ENCODE peak calls at places on chromosomes 12 and 14, in eight cellular contexts. One of them, this sample, is unnamed.

GRCh38 chr12:84313326-84313675 is 599.3 kb downstream of the SLC6A15 start:
- DNase-seq in Panc1: no peak
- DNase-seq in Caco-2: no peak
- DNase-seq in mesendoderm: no peak
- DNase-seq in suprapubic skin: no peak
- DNase-seq in ascending aorta: no peak
- DNase-seq in IMR-90: no peak
- DNase-seq in cardiac muscle cell: no peak
- DNase-seq in this sample: no peak

GRCh38 chr12:6829532-6830220 is 1.5 kb downstream of the P3H3 start:
- DNase-seq in Panc1: no peak
- DNase-seq in Caco-2: no peak
- DNase-seq in mesendoderm: no peak
- DNase-seq in suprapubic skin: no peak
- DNase-seq in ascending aorta: no peak
- DNase-seq in IMR-90: peak; percentile 43
- DNase-seq in cardiac muscle cell: peak; percentile 54
- DNase-seq in this sample: peak; percentile 72

GRCh38 chr12:19546027-19546426 is 106.7 kb downstream of the AEBP2 start:
- DNase-seq in Panc1: no peak
- DNase-seq in Caco-2: no peak
- DNase-seq in mesendoderm: no peak
- DNase-seq in suprapubic skin: no peak
- DNase-seq in ascending aorta: no peak
- DNase-seq in IMR-90: no peak
- DNase-seq in cardiac muscle cell: peak; percentile 4
- DNase-seq in this sample: peak; percentile 71

GRCh38 chr14:103296007-103296406 is 38.0 kb upstream of the EIF5 start:
- DNase-seq in Panc1: no peak
- DNase-seq in Caco-2: no peak
- DNase-seq in mesendoderm: no peak
- DNase-seq in suprapubic skin: no peak
- DNase-seq in ascending aorta: no peak
- DNase-seq in IMR-90: peak; percentile 75
- DNase-seq in cardiac muscle cell: peak; percentile 62
- DNase-seq in this sample: peak; percentile 23

GRCh38 chr12:95412826-95413311 is 61.1 kb upstream of the METAP2 start:
- DNase-seq in Panc1: no peak
- DNase-seq in Caco-2: no peak
- DNase-seq in mesendoderm: no peak
- DNase-seq in suprapubic skin: peak; percentile 31
- DNase-seq in ascending aorta: no peak
- DNase-seq in IMR-90: peak; percentile 98
- DNase-seq in cardiac muscle cell: no peak
- DNase-seq in this sample: no peak

GRCh38 chr12:26017484-26018211 is 59.2 kb downstream of the RASSF8 start:
- DNase-seq in Panc1: peak; percentile 67
- DNase-seq in Caco-2: peak; percentile 52
- DNase-seq in mesendoderm: peak; percentile 88
- DNase-seq in suprapubic skin: no peak
- DNase-seq in ascending aorta: no peak
- DNase-seq in IMR-90: peak; percentile 36
- DNase-seq in cardiac muscle cell: peak; percentile 58
- DNase-seq in this sample: peak; percentile 69

GRCh38 chr12:64102339-64102738 is 119.8 kb downstream of the KICS2 start:
- DNase-seq in Panc1: no peak
- DNase-seq in Caco-2: no peak
- DNase-seq in mesendoderm: no peak
- DNase-seq in suprapubic skin: no peak
- DNase-seq in ascending aorta: no peak
- DNase-seq in IMR-90: no peak
- DNase-seq in cardiac muscle cell: no peak
- DNase-seq in this sample: no peak

GRCh38 chr12:47236109-47236714 is 156.5 kb upstream of the AMIGO2 start:
- DNase-seq in Panc1: no peak
- DNase-seq in Caco-2: no peak
- DNase-seq in mesendoderm: no peak
- DNase-seq in suprapubic skin: no peak
- DNase-seq in ascending aorta: no peak
- DNase-seq in IMR-90: peak; percentile 88
- DNase-seq in cardiac muscle cell: no peak
- DNase-seq in this sample: no peak

GRCh38 chr12:81257952-81258551 is 180.2 kb downstream of the ACSS3 start:
- DNase-seq in Panc1: no peak
- DNase-seq in Caco-2: no peak
- DNase-seq in mesendoderm: peak; percentile 70
- DNase-seq in suprapubic skin: no peak
- DNase-seq in ascending aorta: no peak
- DNase-seq in IMR-90: peak; percentile 47
- DNase-seq in cardiac muscle cell: peak; percentile 32
- DNase-seq in this sample: peak; percentile 66

GRCh38 chr12:93616584-93617101 is 44.2 kb downstream of the SOCS2 start:
- DNase-seq in Panc1: no peak
- DNase-seq in Caco-2: no peak
- DNase-seq in mesendoderm: peak; percentile 75
- DNase-seq in suprapubic skin: no peak
- DNase-seq in ascending aorta: no peak
- DNase-seq in IMR-90: peak; percentile 81
- DNase-seq in cardiac muscle cell: no peak
- DNase-seq in this sample: no peak

GRCh38 chr14:103880334-103880985 is 33.1 kb upstream of the PPP1R13B start:
- DNase-seq in Panc1: no peak
- DNase-seq in Caco-2: no peak
- DNase-seq in mesendoderm: no peak
- DNase-seq in suprapubic skin: peak; percentile 92
- DNase-seq in ascending aorta: peak; percentile 18
- DNase-seq in IMR-90: peak; percentile 51
- DNase-seq in cardiac muscle cell: no peak
- DNase-seq in this sample: peak; percentile 43

GRCh38 chr14:74952697-74953484 is 2.5 kb downstream of the PGF start:
- DNase-seq in Panc1: no peak
- DNase-seq in Caco-2: no peak
- DNase-seq in mesendoderm: no peak
- DNase-seq in suprapubic skin: no peak
- DNase-seq in ascending aorta: no peak
- DNase-seq in IMR-90: no peak
- DNase-seq in cardiac muscle cell: no peak
- DNase-seq in this sample: no peak

GRCh38 chr12:7162691-7163114 is 26.8 kb upstream of the PEX5 start:
- DNase-seq in Panc1: no peak
- DNase-seq in Caco-2: peak; percentile 79
- DNase-seq in mesendoderm: peak; percentile 79
- DNase-seq in suprapubic skin: no peak
- DNase-seq in ascending aorta: no peak
- DNase-seq in IMR-90: no peak
- DNase-seq in cardiac muscle cell: peak; percentile 65
- DNase-seq in this sample: no peak

GRCh38 chr12:95943231-95943842 is at the start of gene AMDHD1:
- DNase-seq in Panc1: no peak
- DNase-seq in Caco-2: peak; percentile 52
- DNase-seq in mesendoderm: peak; percentile 75
- DNase-seq in suprapubic skin: no peak
- DNase-seq in ascending aorta: no peak
- DNase-seq in IMR-90: peak; percentile 39
- DNase-seq in cardiac muscle cell: peak; percentile 82
- DNase-seq in this sample: peak; percentile 59

GRCh38 chr14:81235096-81235495 is 14.3 kb upstream of the GTF2A1 start:
- DNase-seq in Panc1: no peak
- DNase-seq in Caco-2: no peak
- DNase-seq in mesendoderm: no peak
- DNase-seq in suprapubic skin: no peak
- DNase-seq in ascending aorta: no peak
- DNase-seq in IMR-90: no peak
- DNase-seq in cardiac muscle cell: no peak
- DNase-seq in this sample: no peak

GRCh38 chr12:67182551-67182950 is 86.6 kb upstream of the CAND1 start:
- DNase-seq in Panc1: no peak
- DNase-seq in Caco-2: no peak
- DNase-seq in mesendoderm: no peak
- DNase-seq in suprapubic skin: no peak
- DNase-seq in ascending aorta: no peak
- DNase-seq in IMR-90: no peak
- DNase-seq in cardiac muscle cell: no peak
- DNase-seq in this sample: no peak

DNA sequence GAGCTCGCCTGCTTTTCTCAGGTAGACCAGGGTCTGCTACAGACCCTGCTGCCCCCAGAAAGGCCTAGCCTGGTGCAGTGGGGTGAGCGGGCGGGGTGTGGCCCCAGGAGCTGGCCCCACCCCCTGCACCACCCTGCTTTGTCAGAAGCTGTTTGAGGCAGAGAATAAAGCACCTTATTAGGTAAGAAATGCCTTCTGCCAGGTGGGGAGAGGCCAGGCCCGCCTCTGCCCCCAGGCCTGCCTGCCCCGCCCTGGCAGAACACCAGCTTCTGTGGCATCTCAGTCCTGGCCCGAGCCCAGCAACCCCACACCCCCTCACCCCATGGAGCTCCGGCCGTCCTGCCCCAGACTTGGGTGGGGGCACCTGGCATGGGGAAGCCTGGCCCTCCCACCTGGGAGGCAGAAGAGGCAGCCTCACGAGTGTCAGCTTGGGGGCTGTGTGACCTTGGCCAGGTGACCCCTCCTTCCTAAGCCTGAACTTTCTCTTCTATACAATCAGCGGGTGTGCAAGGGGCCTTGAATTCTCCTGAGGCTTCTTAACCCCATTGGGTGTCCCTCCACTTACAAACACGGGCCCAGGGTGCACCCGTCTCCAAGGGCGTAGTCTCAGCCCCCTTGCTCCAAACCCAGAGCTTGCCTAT is 43.2 kb downstream of the KRT80 start:
- DNase-seq in Panc1: no peak
- DNase-seq in Caco-2: peak; percentile 65
- DNase-seq in mesendoderm: no peak
- DNase-seq in suprapubic skin: no peak
- DNase-seq in ascending aorta: no peak
- DNase-seq in IMR-90: no peak
- DNase-seq in cardiac muscle cell: no peak
- DNase-seq in this sample: no peak
- H3K4me1 ChIP-seq in Panc1: peaks cover 75% of the 10 kb centered on the region
- H3K4me1 ChIP-seq in Caco-2: peaks cover 54% of the 10 kb centered on the region
- H3K4me1 ChIP-seq in mesendoderm: peaks cover 2% of the 10 kb centered on the region
- H3K4me1 ChIP-seq in suprapubic skin: peaks cover 100% of the 10 kb centered on the region
- H3K4me1 ChIP-seq in ascending aorta: peaks cover 7% of the 10 kb centered on the region
- H3K4me1 ChIP-seq in IMR-90: peaks cover 43% of the 10 kb centered on the region
- H3K4me1 ChIP-seq in cardiac muscle cell: peaks cover 7% of the 10 kb centered on the region
- H3K4me1 ChIP-seq in this sample: peaks cover 25% of the 10 kb centered on the region

GRCh38 chr14:22747769-22748168 is 18.7 kb upstream of the OXA1L start:
- DNase-seq in Panc1: no peak
- DNase-seq in Caco-2: no peak
- DNase-seq in mesendoderm: no peak
- DNase-seq in suprapubic skin: no peak
- DNase-seq in ascending aorta: no peak
- DNase-seq in IMR-90: no peak
- DNase-seq in cardiac muscle cell: no peak
- DNase-seq in this sample: no peak

GRCh38 chr14:22748188-22748587 is 18.3 kb upstream of the OXA1L start:
- DNase-seq in Panc1: no peak
- DNase-seq in Caco-2: no peak
- DNase-seq in mesendoderm: no peak
- DNase-seq in suprapubic skin: no peak
- DNase-seq in ascending aorta: no peak
- DNase-seq in IMR-90: no peak
- DNase-seq in cardiac muscle cell: no peak
- DNase-seq in this sample: no peak

GRCh38 chr14:22748691-22749090 is 17.8 kb upstream of the OXA1L start:
- DNase-seq in Panc1: no peak
- DNase-seq in Caco-2: no peak
- DNase-seq in mesendoderm: no peak
- DNase-seq in suprapubic skin: no peak
- DNase-seq in ascending aorta: no peak
- DNase-seq in IMR-90: no peak
- DNase-seq in cardiac muscle cell: no peak
- DNase-seq in this sample: no peak

GRCh38 chr14:22752422-22752821 is 14.1 kb upstream of the OXA1L start:
- DNase-seq in Panc1: no peak
- DNase-seq in Caco-2: no peak
- DNase-seq in mesendoderm: peak; percentile 36
- DNase-seq in suprapubic skin: no peak
- DNase-seq in ascending aorta: no peak
- DNase-seq in IMR-90: no peak
- DNase-seq in cardiac muscle cell: no peak
- DNase-seq in this sample: no peak

GRCh38 chr14:22753586-22753985 is 12.9 kb upstream of the OXA1L start:
- DNase-seq in Panc1: no peak
- DNase-seq in Caco-2: no peak
- DNase-seq in mesendoderm: no peak
- DNase-seq in suprapubic skin: no peak
- DNase-seq in ascending aorta: no peak
- DNase-seq in IMR-90: no peak
- DNase-seq in cardiac muscle cell: no peak
- DNase-seq in this sample: no peak
- H3K4me1 ChIP-seq in Panc1: no peaks in the 10 kb centered on the region
- H3K4me1 ChIP-seq in Caco-2: peaks cover 19% of the 10 kb centered on the region
- H3K4me1 ChIP-seq in mesendoderm: no peaks in the 10 kb centered on the region
- H3K4me1 ChIP-seq in suprapubic skin: peaks cover 3% of the 10 kb centered on the region
- H3K4me1 ChIP-seq in ascending aorta: no peaks in the 10 kb centered on the region
- H3K4me1 ChIP-seq in IMR-90: no peaks in the 10 kb centered on the region
- H3K4me1 ChIP-seq in cardiac muscle cell: no peaks in the 10 kb centered on the region
- H3K4me1 ChIP-seq in this sample: no peaks in the 10 kb centered on the region

GRCh38 chr12:132496710-132497109 is 6.8 kb downstream of the FBRSL1 start:
- DNase-seq in Panc1: no peak
- DNase-seq in Caco-2: no peak
- DNase-seq in mesendoderm: no peak
- DNase-seq in suprapubic skin: no peak
- DNase-seq in ascending aorta: no peak
- DNase-seq in IMR-90: no peak
- DNase-seq in cardiac muscle cell: no peak
- DNase-seq in this sample: no peak

GRCh38 chr12:132494294-132495164 is 4.6 kb downstream of the FBRSL1 start:
- DNase-seq in Panc1: no peak
- DNase-seq in Caco-2: peak; percentile 88
- DNase-seq in mesendoderm: no peak
- DNase-seq in suprapubic skin: no peak
- DNase-seq in ascending aorta: no peak
- DNase-seq in IMR-90: no peak
- DNase-seq in cardiac muscle cell: no peak
- DNase-seq in this sample: no peak

GRCh38 chr12:132495165-132495544 is 5.2 kb downstream of the FBRSL1 start:
- DNase-seq in Panc1: no peak
- DNase-seq in Caco-2: no peak
- DNase-seq in mesendoderm: no peak
- DNase-seq in suprapubic skin: no peak
- DNase-seq in ascending aorta: no peak
- DNase-seq in IMR-90: no peak
- DNase-seq in cardiac muscle cell: no peak
- DNase-seq in this sample: no peak

GRCh38 chr12:132496270-132496669 is 6.3 kb downstream of the FBRSL1 start:
- DNase-seq in Panc1: no peak
- DNase-seq in Caco-2: no peak
- DNase-seq in mesendoderm: no peak
- DNase-seq in suprapubic skin: no peak
- DNase-seq in ascending aorta: no peak
- DNase-seq in IMR-90: no peak
- DNase-seq in cardiac muscle cell: no peak
- DNase-seq in this sample: no peak

GRCh38 chr12:132495629-132496207 is 5.8 kb downstream of the FBRSL1 start:
- DNase-seq in Panc1: no peak
- DNase-seq in Caco-2: no peak
- DNase-seq in mesendoderm: no peak
- DNase-seq in suprapubic skin: no peak
- DNase-seq in ascending aorta: no peak
- DNase-seq in IMR-90: no peak
- DNase-seq in cardiac muscle cell: no peak
- DNase-seq in this sample: no peak
- H3K4me1 ChIP-seq in Panc1: peaks cover 40% of the 10 kb centered on the region
- H3K4me1 ChIP-seq in Caco-2: peaks cover 49% of the 10 kb centered on the region
- H3K4me1 ChIP-seq in mesendoderm: peaks cover 2% of the 10 kb centered on the region
- H3K4me1 ChIP-seq in suprapubic skin: peaks cover 73% of the 10 kb centered on the region
- H3K4me1 ChIP-seq in ascending aorta: peaks cover 10% of the 10 kb centered on the region
- H3K4me1 ChIP-seq in IMR-90: peaks cover 13% of the 10 kb centered on the region
- H3K4me1 ChIP-seq in cardiac muscle cell: peaks cover 18% of the 10 kb centered on the region
- H3K4me1 ChIP-seq in this sample: peaks cover 11% of the 10 kb centered on the region

GRCh38 chr12:51181558-51181957 is 8.6 kb upstream of the TFCP2 start:
- DNase-seq in Panc1: no peak
- DNase-seq in Caco-2: no peak
- DNase-seq in mesendoderm: no peak
- DNase-seq in suprapubic skin: no peak
- DNase-seq in ascending aorta: no peak
- DNase-seq in IMR-90: no peak
- DNase-seq in cardiac muscle cell: no peak
- DNase-seq in this sample: no peak
- H3K4me1 ChIP-seq in Panc1: no peaks in the 10 kb centered on the region
- H3K4me1 ChIP-seq in Caco-2: no peaks in the 10 kb centered on the region
- H3K4me1 ChIP-seq in mesendoderm: no peaks in the 10 kb centered on the region
- H3K4me1 ChIP-seq in suprapubic skin: no peaks in the 10 kb centered on the region
- H3K4me1 ChIP-seq in ascending aorta: no peaks in the 10 kb centered on the region
- H3K4me1 ChIP-seq in IMR-90: peaks cover 2% of the 10 kb centered on the region
- H3K4me1 ChIP-seq in cardiac muscle cell: no peaks in the 10 kb centered on the region
- H3K4me1 ChIP-seq in this sample: no peaks in the 10 kb centered on the region

This sample was measured in endothelial cell of umbilical vein.